ENCODE peak calls at places on chromosomes 1 and 21, in five cellular contexts. One of them, this sample, is unnamed.

GRCh38 chr1:29171089-29171488 is 10.6 kb downstream of the SRSF4 start:
- DNase-seq in K562: no peak
- DNase-seq in GM12878: peak
- DNase-seq in SK-N-SH: no peak
- DNase-seq in HepG2: no peak
- DNase-seq in this sample: no peak

GRCh38 chr1:92691937-92692336 is 93.0 kb downstream of the EVI5 start:
- DNase-seq in K562: no peak
- DNase-seq in GM12878: no peak
- DNase-seq in SK-N-SH: no peak
- DNase-seq in HepG2: no peak
- DNase-seq in this sample: no peak

GRCh38 chr1:3553166-3553939 is 58.0 kb downstream of the MEGF6 start:
- DNase-seq in K562: no peak
- DNase-seq in GM12878: no peak
- DNase-seq in SK-N-SH: peak
- DNase-seq in HepG2: no peak
- DNase-seq in this sample: no peak

GRCh38 chr1:6800728-6801127 is 15.5 kb downstream of the CAMTA1 start:
- DNase-seq in K562: no peak
- DNase-seq in GM12878: no peak
- DNase-seq in SK-N-SH: no peak
- DNase-seq in HepG2: no peak
- DNase-seq in this sample: no peak

GRCh38 chr1:8951246-8951645 is 5.6 kb downstream of the CA6 start:
- DNase-seq in K562: no peak
- DNase-seq in GM12878: no peak
- DNase-seq in SK-N-SH: no peak
- DNase-seq in HepG2: no peak
- DNase-seq in this sample: no peak

GRCh38 chr1:233368106-233368783 is 40.7 kb downstream of the MAP3K21 start:
- DNase-seq in K562: no peak
- DNase-seq in GM12878: no peak
- DNase-seq in SK-N-SH: no peak
- DNase-seq in HepG2: no peak
- DNase-seq in this sample: no peak

GRCh38 chr1:27360159-27361043 is 6.4 kb downstream of the MAP3K6 start:
- DNase-seq in K562: peak
- DNase-seq in GM12878: no peak
- DNase-seq in SK-N-SH: no peak
- DNase-seq in HepG2: no peak
- DNase-seq in this sample: no peak

GRCh38 chr1:67680486-67680885 is 4.5 kb upstream of the GADD45A start:
- DNase-seq in K562: no peak
- DNase-seq in GM12878: no peak
- DNase-seq in SK-N-SH: no peak
- DNase-seq in HepG2: no peak
- DNase-seq in this sample: no peak

GRCh38 chr21:32352556-32352955 is 40.3 kb downstream of the URB1 start:
- DNase-seq in K562: no peak
- DNase-seq in GM12878: no peak
- DNase-seq in SK-N-SH: no peak
- DNase-seq in HepG2: no peak
- DNase-seq in this sample: no peak

GRCh38 chr1:92910081-92910480 is 51.2 kb downstream of the DIPK1A start:
- DNase-seq in K562: no peak
- DNase-seq in GM12878: no peak
- DNase-seq in SK-N-SH: no peak
- DNase-seq in HepG2: no peak
- DNase-seq in this sample: no peak

GRCh38 chr1:12594966-12595838 is 22.8 kb downstream of the DHRS3 start:
- DNase-seq in K562: no peak
- DNase-seq in GM12878: no peak
- DNase-seq in SK-N-SH: peak
- DNase-seq in HepG2: no peak
- DNase-seq in this sample: no peak

GRCh38 chr1:30610917-30611316 is 112.5 kb downstream of the MATN1 start:
- DNase-seq in K562: no peak
- DNase-seq in GM12878: no peak
- DNase-seq in SK-N-SH: no peak
- DNase-seq in HepG2: no peak
- DNase-seq in this sample: no peak

GRCh38 chr1:52920791-52921291 is 699 bp downstream of the ECHDC2 start:
- DNase-seq in K562: no peak
- DNase-seq in GM12878: no peak
- DNase-seq in SK-N-SH: no peak
- DNase-seq in HepG2: no peak
- DNase-seq in this sample: no peak

GRCh38 chr1:206923009-206923960 is 1.5 kb upstream of the FCMR start:
- DNase-seq in K562: no peak
- DNase-seq in GM12878: peak
- DNase-seq in SK-N-SH: no peak
- DNase-seq in HepG2: no peak
- DNase-seq in this sample: no peak

GRCh38 chr1:206489980-206490534 is 17.3 kb upstream of the RASSF5 start:
- DNase-seq in K562: peak
- DNase-seq in GM12878: no peak
- DNase-seq in SK-N-SH: peak
- DNase-seq in HepG2: peak
- DNase-seq in this sample: no peak

GRCh38 chr1:39892611-39893595 is 8.8 kb downstream of the MYCL start:
- DNase-seq in K562: peak
- DNase-seq in GM12878: no peak
- DNase-seq in SK-N-SH: no peak
- DNase-seq in HepG2: peak
- DNase-seq in this sample: no peak

GRCh38 chr1:90781429-90782020 is 64.4 kb upstream of the BARHL2 start:
- DNase-seq in K562: no peak
- DNase-seq in GM12878: no peak
- DNase-seq in SK-N-SH: no peak
- DNase-seq in HepG2: no peak
- DNase-seq in this sample: no peak

GRCh38 chr1:165129568-165130164 is 226.8 kb downstream of the LMX1A start:
- DNase-seq in K562: peak
- DNase-seq in GM12878: no peak
- DNase-seq in SK-N-SH: peak
- DNase-seq in HepG2: peak
- DNase-seq in this sample: peak

GRCh38 chr21:45737485-45738166 is 94.1 kb downstream of the PCBP3 start:
- DNase-seq in K562: no peak
- DNase-seq in GM12878: no peak
- DNase-seq in SK-N-SH: no peak
- DNase-seq in HepG2: no peak
- DNase-seq in this sample: no peak

GRCh38 chr1:234613128-234613875 is 3.3 kb upstream of the IRF2BP2 start:
- DNase-seq in K562: no peak
- DNase-seq in GM12878: no peak
- DNase-seq in SK-N-SH: no peak
- DNase-seq in HepG2: peak
- DNase-seq in this sample: no peak

GRCh38 chr21:42145569-42146250 is 73.2 kb upstream of the ABCG1 start:
- DNase-seq in K562: peak
- DNase-seq in GM12878: peak
- DNase-seq in SK-N-SH: peak
- DNase-seq in HepG2: peak
- DNase-seq in this sample: peak

GRCh38 chr1:86972262-86972661 is 57.8 kb downstream of the HS2ST1 start:
- DNase-seq in K562: no peak
- DNase-seq in GM12878: no peak
- DNase-seq in SK-N-SH: no peak
- DNase-seq in HepG2: no peak
- DNase-seq in this sample: no peak

GRCh38 chr21:21029159-21029558 is 30.9 kb downstream of the NCAM2 start:
- DNase-seq in K562: no peak
- DNase-seq in GM12878: no peak
- DNase-seq in SK-N-SH: no peak
- DNase-seq in HepG2: no peak
- DNase-seq in this sample: no peak

GRCh38 chr21:43370091-43370658 is 56.8 kb downstream of the SIK1 start:
- DNase-seq in K562: no peak
- DNase-seq in GM12878: no peak
- DNase-seq in SK-N-SH: no peak
- DNase-seq in HepG2: no peak
- DNase-seq in this sample: no peak

GRCh38 chr21:32941263-32941662 is 84.5 kb upstream of the OLIG2 start:
- DNase-seq in K562: no peak
- DNase-seq in GM12878: no peak
- DNase-seq in SK-N-SH: no peak
- DNase-seq in HepG2: no peak
- DNase-seq in this sample: no peak

GRCh38 chr1:164617607-164618564 is 58.9 kb downstream of the PBX1 start:
- DNase-seq in K562: peak
- DNase-seq in GM12878: no peak
- DNase-seq in SK-N-SH: peak
- DNase-seq in HepG2: peak
- DNase-seq in this sample: peak

GRCh38 chr1:17653728-17654351 is 101.3 kb upstream of the ACTL8 start:
- DNase-seq in K562: peak
- DNase-seq in GM12878: no peak
- DNase-seq in SK-N-SH: peak
- DNase-seq in HepG2: no peak
- DNase-seq in this sample: no peak

GRCh38 chr1:208106218-208106617 is 138.0 kb downstream of the PLXNA2 start:
- DNase-seq in K562: no peak
- DNase-seq in GM12878: no peak
- DNase-seq in SK-N-SH: no peak
- DNase-seq in HepG2: no peak
- DNase-seq in this sample: no peak

GRCh38 chr1:155834296-155834926 is 22.6 kb downstream of the GON4L start:
- DNase-seq in K562: peak
- DNase-seq in GM12878: no peak
- DNase-seq in SK-N-SH: peak
- DNase-seq in HepG2: no peak
- DNase-seq in this sample: no peak

DNA sequence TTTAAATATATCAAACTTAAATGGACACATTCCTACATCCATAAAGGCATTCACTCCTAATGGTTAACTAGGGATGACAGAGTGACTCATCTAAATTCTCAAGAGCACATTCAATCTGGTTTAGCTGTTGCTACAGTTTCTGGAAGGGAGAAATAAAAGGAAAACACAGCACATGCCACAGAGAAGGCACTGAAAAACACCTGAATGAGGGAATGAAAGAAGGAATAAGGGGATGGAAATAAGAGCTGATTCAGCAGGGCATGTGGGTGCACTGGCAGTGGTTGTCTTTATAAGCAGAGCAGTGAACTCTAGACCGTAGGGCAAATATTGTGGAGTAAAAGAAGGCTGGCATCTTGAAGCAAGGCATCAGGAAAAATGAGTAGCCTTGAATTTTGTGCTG is 79.3 kb downstream of the LHX4 start:
- DNase-seq in K562: no peak
- DNase-seq in GM12878: no peak
- DNase-seq in SK-N-SH: no peak
- DNase-seq in HepG2: peak
- DNase-seq in this sample: no peak
- TF ChIP-seq MAX in K562: no peak
- TF ChIP-seq MAX in GM12878: no peak
- TF ChIP-seq MAX in SK-N-SH: no peak
- TF ChIP-seq MAX in HepG2: no peak
- TF ChIP-seq MAX in this sample: no peak

DNA sequence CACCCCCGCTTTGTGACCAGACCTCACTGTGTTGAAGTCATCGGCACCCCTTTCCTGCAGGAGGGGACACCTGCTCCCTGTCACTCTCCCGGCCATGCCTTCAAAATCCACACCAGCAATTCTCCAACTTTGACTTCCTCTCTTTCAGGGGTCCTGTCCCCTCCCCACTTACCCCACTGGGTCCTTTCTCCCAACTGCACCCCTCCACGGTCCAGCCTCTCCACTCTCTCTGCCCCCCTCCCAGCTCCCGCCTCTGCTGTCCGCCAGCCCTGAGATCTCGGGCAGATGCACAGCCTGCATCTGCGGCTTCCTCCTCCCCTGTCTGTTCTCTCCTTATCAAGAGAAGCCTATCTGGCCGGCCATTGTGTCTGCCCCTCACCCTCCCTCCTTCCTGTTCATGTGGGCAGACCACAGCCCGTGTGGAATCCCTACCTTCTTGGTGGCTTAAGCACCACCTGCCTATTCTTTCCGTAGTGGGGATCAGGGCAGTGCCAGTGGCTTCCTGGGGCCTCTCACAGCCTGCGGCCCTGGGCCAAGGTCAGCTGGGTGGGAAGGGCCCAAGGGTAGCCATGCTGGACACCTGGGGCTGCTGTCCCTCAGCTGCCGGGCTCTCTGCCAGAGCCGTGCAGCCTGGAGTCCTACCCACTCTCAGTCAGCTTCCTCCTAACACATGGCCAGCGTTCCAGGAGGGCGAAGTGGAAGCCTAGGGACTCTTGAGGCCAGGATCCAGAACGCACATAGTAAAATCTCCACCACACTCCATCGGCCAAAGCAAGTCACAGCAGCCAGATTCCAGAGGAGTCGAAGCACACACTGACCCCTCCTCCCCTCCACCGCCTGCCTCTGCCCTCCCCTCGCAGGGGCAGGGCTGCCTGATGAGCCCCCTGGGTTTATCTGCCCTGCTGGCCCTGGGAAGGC is 5.1 kb upstream of the HES4 start:
- DNase-seq in K562: peak
- DNase-seq in GM12878: no peak
- DNase-seq in SK-N-SH: peak
- DNase-seq in HepG2: no peak
- DNase-seq in this sample: no peak
- TF ChIP-seq ZBTB33 in K562: peak
- TF ChIP-seq ZBTB33 in GM12878: no peak
- TF ChIP-seq ZBTB33 in SK-N-SH: no peak
- TF ChIP-seq ZBTB33 in HepG2: peak
- TF ChIP-seq ZBTB33 in this sample: no peak

DNA sequence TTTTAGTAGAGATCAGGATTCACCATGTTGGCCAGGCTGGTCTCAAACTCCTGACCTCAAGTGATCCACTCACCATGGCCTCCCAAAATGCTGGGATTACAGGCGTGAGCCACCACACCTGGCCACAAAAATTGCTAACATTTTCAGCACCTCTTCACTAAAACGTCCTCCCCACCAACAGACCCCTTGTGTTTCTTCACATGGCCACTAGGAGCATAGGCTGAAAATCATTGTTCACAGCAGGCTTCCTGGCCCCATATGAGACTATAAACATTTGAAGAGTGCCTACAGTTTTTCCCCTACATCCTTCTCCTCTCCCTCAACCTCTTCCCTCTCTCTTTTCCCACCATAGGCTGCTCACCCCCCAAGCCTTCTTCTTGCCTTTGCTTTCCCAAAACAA is 28.0 kb upstream of the SFPQ start:
- DNase-seq in K562: peak
- DNase-seq in GM12878: no peak
- DNase-seq in SK-N-SH: peak
- DNase-seq in HepG2: peak
- DNase-seq in this sample: peak
- H2AFZ ChIP-seq in K562: peak
- H2AFZ ChIP-seq in GM12878: peak
- H2AFZ ChIP-seq in SK-N-SH: peak
- H2AFZ ChIP-seq in HepG2: no peak
- H2AFZ ChIP-seq in this sample: peak

DNA sequence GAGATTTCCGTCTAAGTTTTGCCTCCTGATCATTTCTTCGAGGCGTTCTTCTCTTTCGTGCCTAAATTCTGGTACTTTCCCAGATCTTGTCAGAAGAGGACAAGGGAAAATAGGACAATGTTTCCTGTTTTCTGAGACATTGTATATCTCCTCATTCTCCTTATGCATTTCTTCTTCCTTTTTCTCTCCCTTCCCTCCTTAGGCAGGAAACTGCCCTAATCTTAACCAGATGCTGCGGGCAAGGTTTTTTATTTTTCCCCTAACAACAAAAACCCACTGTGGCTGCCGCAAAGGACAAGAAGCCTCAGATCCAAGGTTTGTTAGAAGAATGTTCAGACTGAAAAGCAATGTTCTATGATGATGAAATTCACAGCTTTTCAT is 813 bp downstream of the CTSK start:
- DNase-seq in K562: no peak
- DNase-seq in GM12878: no peak
- DNase-seq in SK-N-SH: no peak
- DNase-seq in HepG2: no peak
- DNase-seq in this sample: no peak
- TF ChIP-seq MAX in K562: no peak
- TF ChIP-seq MAX in GM12878: no peak
- TF ChIP-seq MAX in SK-N-SH: no peak
- TF ChIP-seq MAX in HepG2: no peak
- TF ChIP-seq MAX in this sample: no peak